ENCODE peak calls at places on chromosomes 13 and 19, in five cellular contexts. One of them, this sample, is unnamed.

GRCh38 chr13:75395056-75395455 is 86.9 kb downstream of the TBC1D4 start:
- DNase-seq in fibroblast of lung: no peak
- DNase-seq in PC-3: no peak
- DNase-seq in adipocyte: no peak
- DNase-seq in H9: no peak
- DNase-seq in this sample: no peak

GRCh38 chr13:30926781-30927180 is 5.7 kb upstream of the TEX26 start:
- DNase-seq in fibroblast of lung: no peak
- DNase-seq in PC-3: no peak
- DNase-seq in adipocyte: no peak
- DNase-seq in H9: no peak
- DNase-seq in this sample: no peak

GRCh38 chr19:15200575-15201364 is at the start of gene NOTCH3:
- DNase-seq in fibroblast of lung: no peak
- DNase-seq in PC-3: peak
- DNase-seq in adipocyte: peak
- DNase-seq in H9: peak
- DNase-seq in this sample: no peak

GRCh38 chr13:52010890-52011689 is at the start of gene ATP7B:
- DNase-seq in fibroblast of lung: peak
- DNase-seq in PC-3: no peak
- DNase-seq in adipocyte: peak
- DNase-seq in H9: peak
- DNase-seq in this sample: no peak

GRCh38 chr13:23466144-23467002 is 32.9 kb upstream of the SACS start:
- DNase-seq in fibroblast of lung: peak
- DNase-seq in PC-3: peak
- DNase-seq in adipocyte: peak
- DNase-seq in H9: peak
- DNase-seq in this sample: peak

GRCh38 chr13:49996166-49996915 is 501 bp upstream of the TRIM13 start:
- DNase-seq in fibroblast of lung: peak
- DNase-seq in PC-3: peak
- DNase-seq in adipocyte: peak
- DNase-seq in H9: peak
- DNase-seq in this sample: peak

GRCh38 chr13:107373551-107373950 is 805.6 kb upstream of the ARGLU1 start:
- DNase-seq in fibroblast of lung: peak
- DNase-seq in PC-3: peak
- DNase-seq in adipocyte: peak
- DNase-seq in H9: peak
- DNase-seq in this sample: peak

GRCh38 chr19:4199699-4200293 is 17.3 kb downstream of the ANKRD24 start:
- DNase-seq in fibroblast of lung: no peak
- DNase-seq in PC-3: no peak
- DNase-seq in adipocyte: no peak
- DNase-seq in H9: peak
- DNase-seq in this sample: no peak

DNA sequence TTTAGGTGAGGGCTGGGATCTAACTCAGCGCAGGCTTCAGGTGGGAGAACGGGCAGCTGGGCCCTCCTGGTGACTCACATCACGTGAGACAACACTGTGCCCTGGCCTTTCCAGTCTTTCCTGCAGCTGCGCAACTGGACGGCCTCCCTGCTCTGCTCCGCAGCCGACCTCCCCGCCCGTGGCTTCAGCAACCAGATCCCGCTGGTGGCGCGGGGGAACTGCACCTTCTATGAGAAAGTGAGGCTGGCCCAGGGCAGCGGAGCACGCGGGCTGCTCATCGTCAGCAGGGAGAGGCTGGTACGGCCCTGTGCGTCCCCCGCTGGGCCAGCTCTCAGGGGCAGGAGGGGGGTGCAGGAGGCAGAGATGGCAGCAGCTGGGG is 8.8 kb downstream of the SPPL2B start:
- DNase-seq in fibroblast of lung: peak
- DNase-seq in PC-3: no peak
- DNase-seq in adipocyte: no peak
- DNase-seq in H9: peak
- DNase-seq in this sample: peak
- H3K9ac ChIP-seq in fibroblast of lung: no peak
- H3K9ac ChIP-seq in PC-3: no peak
- H3K9ac ChIP-seq in adipocyte: no peak
- H3K9ac ChIP-seq in H9: no peak
- H3K9ac ChIP-seq in this sample: no peak

GRCh38 chr19:40398417-40399056 is 8.6 kb upstream of the HIPK4 start:
- DNase-seq in fibroblast of lung: peak
- DNase-seq in PC-3: no peak
- DNase-seq in adipocyte: no peak
- DNase-seq in H9: peak
- DNase-seq in this sample: peak
- H3K9ac ChIP-seq in fibroblast of lung: no peak
- H3K9ac ChIP-seq in PC-3: no peak
- H3K9ac ChIP-seq in adipocyte: no peak
- H3K9ac ChIP-seq in H9: no peak
- H3K9ac ChIP-seq in this sample: no peak

GRCh38 chr19:42196011-42197001 is 21.2 kb downstream of the DEDD2 start:
- DNase-seq in fibroblast of lung: no peak
- DNase-seq in PC-3: no peak
- DNase-seq in adipocyte: no peak
- DNase-seq in H9: peak
- DNase-seq in this sample: no peak
- H3K9ac ChIP-seq in fibroblast of lung: no peak
- H3K9ac ChIP-seq in PC-3: no peak
- H3K9ac ChIP-seq in adipocyte: no peak
- H3K9ac ChIP-seq in H9: no peak
- H3K9ac ChIP-seq in this sample: no peak

GRCh38 chr19:893775-894090 is 449 bp downstream of the RNU6-9 start:
- DNase-seq in fibroblast of lung: no peak
- DNase-seq in PC-3: no peak
- DNase-seq in adipocyte: no peak
- DNase-seq in H9: no peak
- DNase-seq in this sample: no peak
- H3K9ac ChIP-seq in fibroblast of lung: no peak
- H3K9ac ChIP-seq in PC-3: no peak
- H3K9ac ChIP-seq in adipocyte: peak
- H3K9ac ChIP-seq in H9: no peak
- H3K9ac ChIP-seq in this sample: no peak

GRCh38 chr19:13016245-13016627 is 21.0 kb downstream of the NFIX start:
- DNase-seq in fibroblast of lung: no peak
- DNase-seq in PC-3: peak
- DNase-seq in adipocyte: no peak
- DNase-seq in H9: no peak
- DNase-seq in this sample: no peak

GRCh38 chr19:13014101-13014920 is 19.0 kb downstream of the NFIX start:
- DNase-seq in fibroblast of lung: peak
- DNase-seq in PC-3: peak
- DNase-seq in adipocyte: no peak
- DNase-seq in H9: peak
- DNase-seq in this sample: no peak

GRCh38 chr19:13016628-13017305 is 21.5 kb downstream of the NFIX start:
- DNase-seq in fibroblast of lung: no peak
- DNase-seq in PC-3: peak
- DNase-seq in adipocyte: no peak
- DNase-seq in H9: no peak
- DNase-seq in this sample: no peak

GRCh38 chr19:13014921-13015280 is 19.6 kb downstream of the NFIX start:
- DNase-seq in fibroblast of lung: no peak
- DNase-seq in PC-3: peak
- DNase-seq in adipocyte: no peak
- DNase-seq in H9: no peak
- DNase-seq in this sample: no peak

GRCh38 chr19:13015361-13016231 is 20.3 kb downstream of the NFIX start:
- DNase-seq in fibroblast of lung: peak
- DNase-seq in PC-3: peak
- DNase-seq in adipocyte: no peak
- DNase-seq in H9: peak
- DNase-seq in this sample: no peak
- H3K9ac ChIP-seq in fibroblast of lung: peak
- H3K9ac ChIP-seq in PC-3: peak
- H3K9ac ChIP-seq in adipocyte: peak
- H3K9ac ChIP-seq in H9: no peak
- H3K9ac ChIP-seq in this sample: no peak

GRCh38 chr19:30146346-30146745 is 204.3 kb downstream of the URI1 start:
- DNase-seq in fibroblast of lung: no peak
- DNase-seq in PC-3: no peak
- DNase-seq in adipocyte: no peak
- DNase-seq in H9: no peak
- DNase-seq in this sample: no peak
- H3K9ac ChIP-seq in fibroblast of lung: no peak
- H3K9ac ChIP-seq in PC-3: no peak
- H3K9ac ChIP-seq in adipocyte: no peak
- H3K9ac ChIP-seq in H9: no peak
- H3K9ac ChIP-seq in this sample: no peak

GRCh38 chr19:10654610-10655456 is 687 bp downstream of the ILF3 start:
- DNase-seq in fibroblast of lung: peak
- DNase-seq in PC-3: peak
- DNase-seq in adipocyte: peak
- DNase-seq in H9: peak
- DNase-seq in this sample: peak
- H3K9ac ChIP-seq in fibroblast of lung: peak
- H3K9ac ChIP-seq in PC-3: peak
- H3K9ac ChIP-seq in adipocyte: peak
- H3K9ac ChIP-seq in H9: peak
- H3K9ac ChIP-seq in this sample: peak

GRCh38 chr19:49713236-49713845 is 22.4 kb downstream of the CPT1C start:
- DNase-seq in fibroblast of lung: no peak
- DNase-seq in PC-3: peak
- DNase-seq in adipocyte: no peak
- DNase-seq in H9: no peak
- DNase-seq in this sample: peak

GRCh38 chr19:49716154-49716553 is 25.2 kb downstream of the CPT1C start:
- DNase-seq in fibroblast of lung: no peak
- DNase-seq in PC-3: no peak
- DNase-seq in adipocyte: no peak
- DNase-seq in H9: no peak
- DNase-seq in this sample: peak

GRCh38 chr19:49718991-49719390 is 28.1 kb downstream of the CPT1C start:
- DNase-seq in fibroblast of lung: no peak
- DNase-seq in PC-3: no peak
- DNase-seq in adipocyte: no peak
- DNase-seq in H9: no peak
- DNase-seq in this sample: no peak

GRCh38 chr19:49718511-49718910 is 27.6 kb downstream of the CPT1C start:
- DNase-seq in fibroblast of lung: peak
- DNase-seq in PC-3: no peak
- DNase-seq in adipocyte: peak
- DNase-seq in H9: no peak
- DNase-seq in this sample: peak
- H3K9ac ChIP-seq in fibroblast of lung: no peak
- H3K9ac ChIP-seq in PC-3: no peak
- H3K9ac ChIP-seq in adipocyte: peak
- H3K9ac ChIP-seq in H9: no peak
- H3K9ac ChIP-seq in this sample: no peak

GRCh38 chr19:2912306-2912705 is 11.6 kb downstream of the ZNF57 start:
- DNase-seq in fibroblast of lung: no peak
- DNase-seq in PC-3: no peak
- DNase-seq in adipocyte: no peak
- DNase-seq in H9: no peak
- DNase-seq in this sample: no peak

GRCh38 chr19:2922987-2923386 is 21.8 kb downstream of the ZNF77 start:
- DNase-seq in fibroblast of lung: peak
- DNase-seq in PC-3: peak
- DNase-seq in adipocyte: peak
- DNase-seq in H9: peak
- DNase-seq in this sample: no peak

GRCh38 chr19:2923510-2923909 is 21.3 kb downstream of the ZNF77 start:
- DNase-seq in fibroblast of lung: peak
- DNase-seq in PC-3: peak
- DNase-seq in adipocyte: peak
- DNase-seq in H9: no peak
- DNase-seq in this sample: peak

GRCh38 chr19:2917275-2918184 is 16.8 kb downstream of the ZNF57 start:
- DNase-seq in fibroblast of lung: no peak
- DNase-seq in PC-3: no peak
- DNase-seq in adipocyte: no peak
- DNase-seq in H9: no peak
- DNase-seq in this sample: no peak
- H3K9ac ChIP-seq in fibroblast of lung: no peak
- H3K9ac ChIP-seq in PC-3: no peak
- H3K9ac ChIP-seq in adipocyte: no peak
- H3K9ac ChIP-seq in H9: no peak
- H3K9ac ChIP-seq in this sample: no peak

GRCh38 chr19:1383311-1384084 is at the start of gene NDUFS7:
- DNase-seq in fibroblast of lung: peak
- DNase-seq in PC-3: peak
- DNase-seq in adipocyte: peak
- DNase-seq in H9: peak
- DNase-seq in this sample: peak
- H3K9ac ChIP-seq in fibroblast of lung: peak
- H3K9ac ChIP-seq in PC-3: peak
- H3K9ac ChIP-seq in adipocyte: peak
- H3K9ac ChIP-seq in H9: peak
- H3K9ac ChIP-seq in this sample: peak